ENCODE peak calls at places on chromosomes 3 and 15, in eight cellular contexts. C is endothelial cell; A is epithelial cell of proximal tubule; L is naive thymus-derived CD8-positive, alpha-beta T cell; Q is left ventricle myocardium inferior; K is upper lobe of right lung; R is NCI-H748 treated with DMSO at 0.1 percent for 48 hours; M is substantia nigra. G is an unnamed sample.

GRCh38 chr3:184766555-184767261 is 45.3 kb upstream of the VPS8 start:
- DNase-seq in Q (no peak), M (no peak), K (no peak), A (no peak), C (no peak), L (peak), R (no peak), G (no peak)

GRCh38 chr3:119085070-119085439 is 50.4 kb upstream of the IGSF11 start:
- DNase-seq in A (no peak), M (no peak), K (no peak), Q (no peak), C (no peak), R (no peak), L (no peak), G (no peak)

GRCh38 chr3:169112153-169112892 is 551.2 kb downstream of the MECOM start:
- DNase-seq in R (no peak), A (peak), M (no peak), Q (no peak), C (no peak), L (no peak), K (no peak), G (no peak)

GRCh38 chr3:180683816-180684215 is 4.5 kb upstream of the CCDC39 start:
- DNase-seq in Q (no peak), M (no peak), A (no peak), R (no peak), K (no peak), L (no peak), C (no peak), G (no peak)

GRCh38 chr3:143122089-143122430 is 2.5 kb downstream of the CHST2 start:
- DNase-seq in A (no peak), K (no peak), M (no peak), L (peak), C (no peak), R (no peak), Q (no peak), G (no peak)

GRCh38 chr3:55247666-55248065 is 239.4 kb downstream of the WNT5A start:
- DNase-seq in Q (no peak), K (no peak), M (no peak), A (no peak), C (no peak), R (no peak), L (no peak), G (no peak)

GRCh38 chr3:55490194-55490913 is 3.2 kb upstream of the WNT5A start:
- DNase-seq in K (no peak), L (no peak), Q (no peak), C (no peak), A (no peak), R (no peak), M (no peak), G (no peak)

GRCh38 chr3:173502983-173503568 is 105.5 kb downstream of the NLGN1 start:
- DNase-seq in C (no peak), Q (no peak), R (peak), M (no peak), L (no peak), A (no peak), K (no peak), G (no peak)

GRCh38 chr3:153162513-153163348 is 705 bp downstream of the RAP2B start:
- DNase-seq in L (peak), K (peak), M (no peak), C (peak), R (peak), Q (peak), A (no peak), G (no peak)

GRCh38 chr3:105527949-105528348 is 161.2 kb downstream of the ALCAM start:
- DNase-seq in K (no peak), M (no peak), A (no peak), Q (no peak), C (no peak), L (no peak), R (peak), G (peak)

GRCh38 chr15:60859996-60860494 is 369.1 kb downstream of the RORA start:
- DNase-seq in R (no peak), L (no peak), M (no peak), C (no peak), K (no peak), Q (no peak), A (peak), G (no peak)

GRCh38 chr3:38579551-38580449 is 69.7 kb downstream of the SCN5A start:
- DNase-seq in R (no peak), M (no peak), Q (peak), C (no peak), K (peak), L (no peak), A (no peak), G (no peak)

GRCh38 chr3:162641869-162642350 is 1145.3 kb downstream of the OTOL1 start:
- DNase-seq in A (no peak), C (no peak), M (no peak), L (no peak), R (no peak), K (no peak), Q (no peak), G (no peak)

GRCh38 chr3:197306374-197307086 is 8.1 kb upstream of the DLG1 start:
- DNase-seq in K (no peak), R (no peak), M (no peak), L (no peak), Q (no peak), C (no peak), A (peak), G (no peak)

GRCh38 chr15:98997755-98998154 is 9.8 kb downstream of the PGPEP1L start:
- DNase-seq in R (no peak), L (no peak), A (no peak), Q (no peak), C (no peak), M (no peak), K (no peak), G (no peak)

GRCh38 chr3:32912046-32912445 is 39.4 kb upstream of the CCR4 start:
- DNase-seq in A (no peak), M (no peak), L (no peak), C (no peak), K (no peak), R (no peak), Q (no peak), G (no peak)

GRCh38 chr3:46906471-46907058 is 29.0 kb downstream of the PTH1R start:
- DNase-seq in L (no peak), C (no peak), Q (no peak), A (no peak), M (no peak), R (no peak), K (peak), G (no peak)

G was measured in NCI-H1417 treated with DMSO at 0.1 percent for 48 hours.